ENCODE peak calls at places on chromosomes 13 and 19, in nine cellular contexts. H is PC-3, N is fibroblast of lung, M is HCT116, U is hepatocyte, T is astrocyte, O is neuronal stem cell, X is neural progenitor cell, G is IMR-90. A is an unnamed sample.

GRCh38 chr19:17232258-17232657 is 6.2 kb downstream of the OCEL1 start:
- DNase-seq in N (no peak), X (no peak), G (no peak), H (no peak), U (no peak), M (no peak), T (no peak), O (no peak), A (no peak)

GRCh38 chr19:35577918-35578317 is 8.1 kb upstream of the PMIS2 start:
- DNase-seq in H (no peak), U (no peak), X (no peak), M (no peak), T (no peak), N (no peak), G (no peak), O (no peak), A (no peak)

GRCh38 chr13:35855531-35856019 is 275.6 kb downstream of the DCLK1 start:
- DNase-seq in U (no peak), O (peak), H (peak), T (peak), M (peak), X (peak), N (peak), G (no peak), A (peak)

GRCh38 chr19:55626350-55626749 is 2.0 kb upstream of the ZNF784 start:
- DNase-seq in G (no peak), M (no peak), O (no peak), H (no peak), N (no peak), X (no peak), U (no peak), T (no peak), A (no peak)

GRCh38 chr19:7919681-7920519 is at the start of gene SNAPC2:
- DNase-seq in T (peak), X (peak), N (peak), G (peak), U (peak), H (peak), O (peak), M (peak), A (peak)

GRCh38 chr13:111282997-111283396 is 37.4 kb upstream of the TEX29 start:
- DNase-seq in N (no peak), O (no peak), U (no peak), H (no peak), T (no peak), G (no peak), M (no peak), X (no peak), A (no peak)

GRCh38 chr13:109707044-109707794 is 79.2 kb downstream of the IRS2 start:
- DNase-seq in U (no peak), T (no peak), H (no peak), M (no peak), G (no peak), O (no peak), X (no peak), N (no peak), A (no peak)

GRCh38 chr19:51311388-51312257 is at the start of gene IGLON5:
- DNase-seq in O (peak), X (peak), T (no peak), M (no peak), G (no peak), U (peak), N (no peak), H (no peak), A (no peak)

GRCh38 chr19:40165362-40165937 is 25.8 kb upstream of the MAP3K10 start:
- DNase-seq in T (no peak), N (peak), G (no peak), H (peak), X (peak), M (peak), O (peak), U (peak), A (peak)

GRCh38 chr13:53260594-53260993 is 232.0 kb downstream of the OLFM4 start:
- DNase-seq in H (no peak), G (no peak), X (no peak), N (no peak), M (no peak), O (no peak), T (no peak), U (no peak), A (no peak)

GRCh38 chr19:55113570-55114039 is 3.8 kb downstream of the PPP1R12C start:
- DNase-seq in N (peak), X (peak), T (peak), G (peak), M (no peak), O (peak), H (no peak), U (peak), A (peak)

GRCh38 chr19:10228393-10228792 is 2.7 kb downstream of the S1PR2 start:
- DNase-seq in N (no peak), X (no peak), U (no peak), M (no peak), T (no peak), O (no peak), G (no peak), H (no peak), A (no peak)
- H3K4me3 ChIP-seq in N (peak), X (no peak), U (no peak), M (no peak), T (no peak), O (no peak), G (no peak), H (no peak), A (no peak)

DNA sequence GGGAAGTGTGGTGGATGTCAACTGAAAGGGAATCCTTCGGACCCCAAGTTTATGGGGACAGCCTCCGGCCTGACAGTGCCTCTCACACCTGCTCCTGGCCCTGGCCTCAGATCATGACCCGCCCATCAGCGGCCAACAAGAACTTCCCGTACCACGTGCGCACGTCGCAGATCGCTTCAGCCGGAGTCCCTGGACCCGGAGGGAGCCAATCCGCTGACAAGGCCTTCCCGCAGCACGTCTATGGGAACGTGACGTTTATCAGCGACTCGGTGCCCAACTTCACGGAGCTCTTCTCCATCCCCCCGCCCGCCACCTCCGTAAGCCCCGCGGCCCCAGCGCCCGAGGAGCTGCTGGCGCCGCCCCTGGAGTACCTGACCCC is 2.0 kb upstream of the MEGF8 start:
- DNase-seq in X (peak), O (no peak), T (no peak), N (no peak), G (no peak), M (no peak), U (no peak), H (no peak), A (no peak)
- H2AFZ ChIP-seq in X (peak), O (peak), T (no peak), N (no peak), G (peak), M (no peak), U (no peak), H (no peak), A (no peak)

DNA sequence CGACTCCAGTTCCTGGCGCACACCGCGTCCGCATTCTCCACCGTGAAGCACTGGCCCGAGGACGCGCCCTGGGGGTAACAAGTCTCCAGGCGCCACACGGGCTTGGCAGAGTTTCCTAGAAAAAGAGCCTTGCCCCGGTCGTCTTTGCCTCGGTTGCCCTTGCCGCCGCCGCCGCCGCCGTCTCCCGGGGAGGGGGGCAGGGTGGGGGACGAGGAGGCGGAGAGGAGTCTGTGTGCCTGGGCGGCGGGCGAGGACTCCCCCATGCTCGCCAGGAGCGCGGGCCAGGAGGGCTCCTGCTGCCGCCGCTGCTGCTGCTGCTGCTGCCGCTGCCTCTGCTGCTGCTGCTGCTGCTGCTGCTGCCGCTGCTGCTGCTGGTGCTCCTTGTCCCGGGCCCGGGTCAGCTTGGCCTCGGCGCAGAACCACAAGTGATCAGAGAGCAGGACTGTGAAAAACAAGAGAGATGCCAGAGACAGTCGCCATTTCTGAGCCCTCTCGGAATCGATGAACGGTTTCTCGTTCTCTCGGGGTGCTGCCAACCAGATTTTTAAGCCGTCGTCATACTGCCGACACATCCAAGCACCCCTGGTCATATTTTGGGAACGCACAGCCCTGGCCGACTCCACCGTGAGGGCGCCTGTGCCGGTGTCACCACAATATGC is 349.2 kb downstream of the LIG4 start:
- DNase-seq in H (peak), X (peak), T (peak), N (peak), U (peak), M (no peak), G (peak), O (peak), A (peak)
- H3K4me3 ChIP-seq in H (peak), X (peak), T (peak), N (peak), U (peak), M (no peak), G (peak), O (peak), A (peak)

GRCh38 chr13:40206241-40207109 is 460.0 kb downstream of the FOXO1 start:
- DNase-seq in U (no peak), X (no peak), H (peak), G (peak), N (peak), M (no peak), O (no peak), T (peak), A (peak)

GRCh38 chr13:40210865-40211585 is 455.4 kb downstream of the FOXO1 start:
- DNase-seq in O (no peak), M (no peak), N (no peak), G (no peak), X (no peak), U (no peak), H (no peak), T (no peak), A (no peak)

GRCh38 chr13:40205771-40206240 is 460.6 kb downstream of the FOXO1 start:
- DNase-seq in M (no peak), G (no peak), X (no peak), N (no peak), H (no peak), U (no peak), T (no peak), O (no peak), A (no peak)

GRCh38 chr13:40207110-40207478 is 459.3 kb downstream of the FOXO1 start:
- DNase-seq in X (no peak), G (no peak), N (no peak), U (no peak), T (no peak), H (no peak), O (no peak), M (no peak), A (no peak)

GRCh38 chr13:40208517-40208916 is 457.9 kb downstream of the FOXO1 start:
- DNase-seq in U (no peak), X (no peak), T (no peak), G (no peak), O (no peak), M (no peak), H (no peak), N (no peak), A (no peak)
- H2AFZ ChIP-seq in U (no peak), X (no peak), T (no peak), G (peak), O (no peak), M (no peak), H (no peak), N (no peak), A (no peak)

GRCh38 chr13:73417012-73417615 is 358.3 kb downstream of the KLF5 start:
- DNase-seq in N (no peak), M (peak), T (no peak), H (peak), X (peak), U (no peak), O (no peak), G (no peak), A (peak)
- H3K4me3 ChIP-seq in N (no peak), M (no peak), T (no peak), H (no peak), X (no peak), U (no peak), O (no peak), G (no peak), A (no peak)

GRCh38 chr13:26498524-26499208 is 58.8 kb upstream of the WASF3 start:
- DNase-seq in M (no peak), O (no peak), H (no peak), X (no peak), T (peak), U (no peak), G (peak), N (peak), A (peak)
- H2AFZ ChIP-seq in M (no peak), O (peak), H (peak), X (peak), T (peak), U (no peak), G (peak), N (no peak), A (no peak)

DNA sequence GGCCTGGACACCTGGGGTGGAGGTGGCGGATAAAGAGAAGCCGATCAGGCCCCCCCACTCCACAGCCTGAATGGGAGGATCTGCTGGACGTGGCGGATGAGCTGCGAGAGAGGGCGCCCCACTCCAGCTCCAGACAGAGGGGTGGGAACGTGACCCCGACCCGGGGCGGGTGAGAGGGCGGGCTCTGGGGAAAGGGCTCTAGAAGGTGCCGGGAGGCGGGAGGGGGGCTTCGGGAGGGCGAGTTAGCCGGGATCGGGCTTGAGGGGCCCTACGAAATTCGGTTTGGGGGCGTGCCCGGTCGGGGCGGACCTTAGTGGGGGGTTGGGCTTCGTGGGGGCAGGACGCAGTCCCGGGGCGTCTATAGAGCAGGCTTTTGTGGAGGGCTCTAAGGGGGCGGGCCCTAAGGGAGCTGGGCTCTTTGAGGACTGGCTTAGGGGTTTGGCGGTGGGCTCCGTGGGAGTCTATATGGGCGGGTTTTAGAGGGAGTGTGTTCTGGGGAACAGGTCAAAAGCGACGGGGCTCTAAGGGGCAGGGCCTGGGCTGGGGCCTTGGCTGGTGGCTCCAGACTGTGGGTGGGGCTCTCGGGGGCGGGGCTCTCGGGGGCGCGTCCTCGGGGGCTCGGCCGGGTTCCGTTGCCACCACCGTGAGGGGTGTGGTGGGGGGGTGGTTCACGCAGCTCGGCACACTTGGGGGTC is 4.1 kb upstream of the NANOS3 start:
- DNase-seq in M (no peak), T (no peak), N (no peak), O (peak), G (no peak), U (peak), H (no peak), X (peak), A (no peak)
- H3K4me3 ChIP-seq in M (peak), T (no peak), N (peak), O (peak), G (no peak), U (peak), H (no peak), X (peak), A (peak)

GRCh38 chr13:106241974-106242373 is 293.5 kb downstream of the EFNB2 start:
- DNase-seq in X (no peak), O (no peak), M (no peak), U (no peak), T (no peak), H (no peak), N (peak), G (peak), A (no peak)

GRCh38 chr13:106246237-106246636 is 289.2 kb downstream of the EFNB2 start:
- DNase-seq in O (no peak), M (no peak), G (no peak), X (peak), N (no peak), H (no peak), T (no peak), U (no peak), A (no peak)

GRCh38 chr13:106246817-106247216 is 288.6 kb downstream of the EFNB2 start:
- DNase-seq in X (no peak), H (no peak), O (no peak), M (no peak), U (no peak), G (no peak), N (no peak), T (no peak), A (no peak)

GRCh38 chr13:106242554-106242953 is 292.9 kb downstream of the EFNB2 start:
- DNase-seq in T (no peak), O (no peak), G (no peak), H (no peak), X (no peak), N (no peak), M (no peak), U (peak), A (no peak)

GRCh38 chr13:106243011-106243410 is 292.5 kb downstream of the EFNB2 start:
- DNase-seq in M (no peak), G (no peak), N (no peak), X (no peak), U (no peak), O (no peak), T (no peak), H (no peak), A (no peak)
- H2AFZ ChIP-seq in M (no peak), G (no peak), N (no peak), X (no peak), U (no peak), O (no peak), T (no peak), H (no peak), A (no peak)

A was measured in GM23248.